ENCODE peak calls at places on chromosomes 12 and 14, in eight cellular contexts. P is Caco-2; V is T-helper 22 cell; Z is ovary; U is AG10803; A is HFF-Myc; G is activated CD4-positive, alpha-beta T cell treated with anti-CD3 and anti-CD28 coated beads for 4 hours; K is T-helper 2 cell. H is an unnamed sample.

GRCh38 chr14:102945346-102946130 is 23.1 kb downstream of the AMN start:
- DNase-seq in K (no peak), A (no peak), V (no peak), G (no peak), U (no peak), Z (no peak), P (no peak), H (no peak)

GRCh38 chr14:102206901-102207300 is 67.2 kb downstream of the WDR20 start:
- DNase-seq in A (no peak), G (no peak), K (no peak), V (no peak), U (no peak), P (no peak), Z (no peak), H (no peak)

GRCh38 chr12:6860116-6860515 is 7.2 kb upstream of the TPI1 start:
- DNase-seq in U (no peak), V (no peak), G (no peak), A (no peak), P (no peak), K (no peak), Z (no peak), H (no peak)

GRCh38 chr12:26277511-26278246 is 82.3 kb downstream of the SSPN start:
- DNase-seq in Z (no peak), V (no peak), U (peak), K (no peak), G (no peak), P (no peak), A (no peak), H (peak)

GRCh38 chr12:124474709-124475108 is 92.7 kb downstream of the NCOR2 start:
- DNase-seq in U (no peak), A (no peak), V (no peak), Z (no peak), P (no peak), G (no peak), K (no peak), H (no peak)

GRCh38 chr14:102826751-102827675 is 49.8 kb downstream of the TRAF3 start:
- DNase-seq in G (no peak), A (no peak), K (no peak), U (no peak), V (no peak), Z (no peak), P (no peak), H (no peak)

GRCh38 chr12:53989227-53990113 is 4.5 kb downstream of the HOXC10 start:
- DNase-seq in K (no peak), Z (no peak), G (no peak), V (no peak), A (no peak), P (peak), U (peak), H (no peak)

GRCh38 chr12:109553471-109553870 is 19.8 kb downstream of the MMAB start:
- DNase-seq in U (peak), Z (no peak), P (no peak), K (no peak), V (no peak), G (no peak), A (no peak), H (no peak)

GRCh38 chr12:30219047-30219446 is 435.3 kb upstream of the TMTC1 start:
- DNase-seq in A (no peak), V (no peak), Z (no peak), P (no peak), U (no peak), K (no peak), G (no peak), H (no peak)

GRCh38 chr14:21069388-21070082 is 569 bp upstream of the ARHGEF40 start:
- DNase-seq in U (peak), V (no peak), K (no peak), Z (peak), P (peak), G (no peak), A (no peak), H (no peak)

GRCh38 chr14:50063876-50064420 is 52.4 kb downstream of the VCPKMT start:
- DNase-seq in Z (no peak), K (no peak), P (no peak), U (no peak), V (no peak), G (no peak), A (no peak), H (no peak)

H was measured in vagina.